ENCODE peak calls at places on chromosomes 1 and 21, in six cellular contexts. One of them, this sample, is unnamed.

GRCh38 chr1:41626616-41627375 is 142.3 kb upstream of the EDN2 start:
- DNase-seq in fibroblast of pulmonary artery: no peak
- DNase-seq in breast epithelium: no peak
- DNase-seq in bronchial epithelial cell: peak
- DNase-seq in fibroblast of mammary gland: peak
- DNase-seq in neural progenitor cell: no peak
- DNase-seq in this sample: no peak

GRCh38 chr1:180892675-180893074 is 20.0 kb upstream of the KIAA1614 start:
- DNase-seq in fibroblast of pulmonary artery: no peak
- DNase-seq in breast epithelium: no peak
- DNase-seq in bronchial epithelial cell: no peak
- DNase-seq in fibroblast of mammary gland: no peak
- DNase-seq in neural progenitor cell: no peak
- DNase-seq in this sample: no peak

GRCh38 chr1:7474786-7475502 is 296.2 kb upstream of the VAMP3 start:
- DNase-seq in fibroblast of pulmonary artery: no peak
- DNase-seq in breast epithelium: no peak
- DNase-seq in bronchial epithelial cell: no peak
- DNase-seq in fibroblast of mammary gland: no peak
- DNase-seq in neural progenitor cell: peak
- DNase-seq in this sample: no peak

GRCh38 chr1:27970401-27970800 is 10.6 kb downstream of the XKR8 start:
- DNase-seq in fibroblast of pulmonary artery: peak
- DNase-seq in breast epithelium: no peak
- DNase-seq in bronchial epithelial cell: no peak
- DNase-seq in fibroblast of mammary gland: peak
- DNase-seq in neural progenitor cell: no peak
- DNase-seq in this sample: no peak

GRCh38 chr1:15975805-15976680 is at the start of gene ZBTB17:
- DNase-seq in fibroblast of pulmonary artery: peak
- DNase-seq in breast epithelium: peak
- DNase-seq in bronchial epithelial cell: peak
- DNase-seq in fibroblast of mammary gland: peak
- DNase-seq in neural progenitor cell: peak
- DNase-seq in this sample: peak

GRCh38 chr1:207805841-207806421 is 54.1 kb downstream of the CD46 start:
- DNase-seq in fibroblast of pulmonary artery: peak
- DNase-seq in breast epithelium: no peak
- DNase-seq in bronchial epithelial cell: peak
- DNase-seq in fibroblast of mammary gland: peak
- DNase-seq in neural progenitor cell: no peak
- DNase-seq in this sample: no peak

GRCh38 chr21:32934829-32935228 is 90.9 kb upstream of the OLIG2 start:
- DNase-seq in fibroblast of pulmonary artery: no peak
- DNase-seq in breast epithelium: no peak
- DNase-seq in bronchial epithelial cell: no peak
- DNase-seq in fibroblast of mammary gland: no peak
- DNase-seq in neural progenitor cell: no peak
- DNase-seq in this sample: no peak

GRCh38 chr1:209427277-209427676 is 156.2 kb upstream of the CAMK1G start:
- DNase-seq in fibroblast of pulmonary artery: no peak
- DNase-seq in breast epithelium: no peak
- DNase-seq in bronchial epithelial cell: peak
- DNase-seq in fibroblast of mammary gland: no peak
- DNase-seq in neural progenitor cell: no peak
- DNase-seq in this sample: no peak

GRCh38 chr1:24427469-24427862 is 11.9 kb downstream of the NIPAL3 start:
- DNase-seq in fibroblast of pulmonary artery: no peak
- DNase-seq in breast epithelium: no peak
- DNase-seq in bronchial epithelial cell: no peak
- DNase-seq in fibroblast of mammary gland: no peak
- DNase-seq in neural progenitor cell: no peak
- DNase-seq in this sample: no peak

GRCh38 chr1:2494323-2494693 is 18.2 kb downstream of the PLCH2 start:
- DNase-seq in fibroblast of pulmonary artery: peak
- DNase-seq in breast epithelium: no peak
- DNase-seq in bronchial epithelial cell: peak
- DNase-seq in fibroblast of mammary gland: peak
- DNase-seq in neural progenitor cell: no peak
- DNase-seq in this sample: no peak

GRCh38 chr1:101233495-101233894 is 3.3 kb upstream of the S1PR1 start:
- DNase-seq in fibroblast of pulmonary artery: peak
- DNase-seq in breast epithelium: no peak
- DNase-seq in bronchial epithelial cell: no peak
- DNase-seq in fibroblast of mammary gland: no peak
- DNase-seq in neural progenitor cell: no peak
- DNase-seq in this sample: no peak

GRCh38 chr1:188723332-188724020 is 1754.2 kb downstream of the BRINP3 start:
- DNase-seq in fibroblast of pulmonary artery: no peak
- DNase-seq in breast epithelium: no peak
- DNase-seq in bronchial epithelial cell: no peak
- DNase-seq in fibroblast of mammary gland: no peak
- DNase-seq in neural progenitor cell: no peak
- DNase-seq in this sample: no peak

GRCh38 chr1:30035522-30036228 is 687.7 kb downstream of the MATN1 start:
- DNase-seq in fibroblast of pulmonary artery: no peak
- DNase-seq in breast epithelium: no peak
- DNase-seq in bronchial epithelial cell: no peak
- DNase-seq in fibroblast of mammary gland: no peak
- DNase-seq in neural progenitor cell: no peak
- DNase-seq in this sample: no peak

GRCh38 chr1:204130178-204130577 is 21.7 kb downstream of the ETNK2 start:
- DNase-seq in fibroblast of pulmonary artery: no peak
- DNase-seq in breast epithelium: no peak
- DNase-seq in bronchial epithelial cell: no peak
- DNase-seq in fibroblast of mammary gland: no peak
- DNase-seq in neural progenitor cell: no peak
- DNase-seq in this sample: no peak

GRCh38 chr1:221664253-221664652 is 77.6 kb downstream of the DUSP10 start:
- DNase-seq in fibroblast of pulmonary artery: no peak
- DNase-seq in breast epithelium: no peak
- DNase-seq in bronchial epithelial cell: peak
- DNase-seq in fibroblast of mammary gland: no peak
- DNase-seq in neural progenitor cell: peak
- DNase-seq in this sample: no peak

GRCh38 chr1:31390071-31390470 is 17.2 kb upstream of the FABP3 start:
- DNase-seq in fibroblast of pulmonary artery: no peak
- DNase-seq in breast epithelium: peak
- DNase-seq in bronchial epithelial cell: peak
- DNase-seq in fibroblast of mammary gland: no peak
- DNase-seq in neural progenitor cell: no peak
- DNase-seq in this sample: no peak

GRCh38 chr1:151282883-151283725 is 1.0 kb downstream of the ZNF687 start:
- DNase-seq in fibroblast of pulmonary artery: no peak
- DNase-seq in breast epithelium: no peak
- DNase-seq in bronchial epithelial cell: no peak
- DNase-seq in fibroblast of mammary gland: no peak
- DNase-seq in neural progenitor cell: peak
- DNase-seq in this sample: no peak

GRCh38 chr1:16020325-16020724 is 1.5 kb upstream of the CLCNKA start:
- DNase-seq in fibroblast of pulmonary artery: no peak
- DNase-seq in breast epithelium: no peak
- DNase-seq in bronchial epithelial cell: no peak
- DNase-seq in fibroblast of mammary gland: no peak
- DNase-seq in neural progenitor cell: no peak
- DNase-seq in this sample: no peak

GRCh38 chr1:226046240-226046639 is 16.3 kb upstream of the H3-3A start:
- DNase-seq in fibroblast of pulmonary artery: peak
- DNase-seq in breast epithelium: no peak
- DNase-seq in bronchial epithelial cell: peak
- DNase-seq in fibroblast of mammary gland: peak
- DNase-seq in neural progenitor cell: no peak
- DNase-seq in this sample: no peak

GRCh38 chr21:28795251-28795650 is 197.4 kb downstream of the LTN1 start:
- DNase-seq in fibroblast of pulmonary artery: no peak
- DNase-seq in breast epithelium: no peak
- DNase-seq in bronchial epithelial cell: no peak
- DNase-seq in fibroblast of mammary gland: no peak
- DNase-seq in neural progenitor cell: no peak
- DNase-seq in this sample: no peak

GRCh38 chr21:28794341-28794970 is 198.2 kb downstream of the LTN1 start:
- DNase-seq in fibroblast of pulmonary artery: peak
- DNase-seq in breast epithelium: no peak
- DNase-seq in bronchial epithelial cell: no peak
- DNase-seq in fibroblast of mammary gland: no peak
- DNase-seq in neural progenitor cell: no peak
- DNase-seq in this sample: no peak

GRCh38 chr21:28791595-28792282 is 200.9 kb downstream of the LTN1 start:
- DNase-seq in fibroblast of pulmonary artery: no peak
- DNase-seq in breast epithelium: no peak
- DNase-seq in bronchial epithelial cell: no peak
- DNase-seq in fibroblast of mammary gland: no peak
- DNase-seq in neural progenitor cell: no peak
- DNase-seq in this sample: no peak

GRCh38 chr21:28790335-28790734 is 202.3 kb downstream of the LTN1 start:
- DNase-seq in fibroblast of pulmonary artery: no peak
- DNase-seq in breast epithelium: no peak
- DNase-seq in bronchial epithelial cell: no peak
- DNase-seq in fibroblast of mammary gland: no peak
- DNase-seq in neural progenitor cell: peak
- DNase-seq in this sample: no peak

GRCh38 chr21:28793043-28793442 is 199.6 kb downstream of the LTN1 start:
- DNase-seq in fibroblast of pulmonary artery: peak
- DNase-seq in breast epithelium: no peak
- DNase-seq in bronchial epithelial cell: peak
- DNase-seq in fibroblast of mammary gland: peak
- DNase-seq in neural progenitor cell: peak
- DNase-seq in this sample: no peak
- TF ChIP-seq CTCF in fibroblast of pulmonary artery: peak
- TF ChIP-seq CTCF in breast epithelium: no peak
- TF ChIP-seq CTCF in bronchial epithelial cell: peak
- TF ChIP-seq CTCF in fibroblast of mammary gland: peak
- TF ChIP-seq CTCF in neural progenitor cell: peak
- TF ChIP-seq CTCF in this sample: no peak

GRCh38 chr1:157124855-157125254 is 13.3 kb downstream of the ETV3 start:
- DNase-seq in fibroblast of pulmonary artery: no peak
- DNase-seq in breast epithelium: no peak
- DNase-seq in bronchial epithelial cell: no peak
- DNase-seq in fibroblast of mammary gland: no peak
- DNase-seq in neural progenitor cell: no peak
- DNase-seq in this sample: no peak
- TF ChIP-seq CTCF in fibroblast of pulmonary artery: peak
- TF ChIP-seq CTCF in breast epithelium: no peak
- TF ChIP-seq CTCF in bronchial epithelial cell: peak
- TF ChIP-seq CTCF in fibroblast of mammary gland: no peak
- TF ChIP-seq CTCF in neural progenitor cell: no peak
- TF ChIP-seq CTCF in this sample: no peak

GRCh38 chr21:8989261-8989882 is 1532.0 kb upstream of the TPTE start:
- DNase-seq in fibroblast of pulmonary artery: no peak
- DNase-seq in breast epithelium: no peak
- DNase-seq in bronchial epithelial cell: peak
- DNase-seq in fibroblast of mammary gland: no peak
- DNase-seq in neural progenitor cell: no peak
- DNase-seq in this sample: no peak

GRCh38 chr21:8990326-8991087 is 1530.9 kb upstream of the TPTE start:
- DNase-seq in fibroblast of pulmonary artery: no peak
- DNase-seq in breast epithelium: no peak
- DNase-seq in bronchial epithelial cell: peak
- DNase-seq in fibroblast of mammary gland: no peak
- DNase-seq in neural progenitor cell: no peak
- DNase-seq in this sample: no peak

GRCh38 chr21:8988696-8989095 is 1532.7 kb upstream of the TPTE start:
- DNase-seq in fibroblast of pulmonary artery: no peak
- DNase-seq in breast epithelium: no peak
- DNase-seq in bronchial epithelial cell: peak
- DNase-seq in fibroblast of mammary gland: no peak
- DNase-seq in neural progenitor cell: no peak
- DNase-seq in this sample: no peak

GRCh38 chr21:8991088-8991907 is 1530.1 kb upstream of the TPTE start:
- DNase-seq in fibroblast of pulmonary artery: no peak
- DNase-seq in breast epithelium: no peak
- DNase-seq in bronchial epithelial cell: peak
- DNase-seq in fibroblast of mammary gland: no peak
- DNase-seq in neural progenitor cell: no peak
- DNase-seq in this sample: no peak

GRCh38 chr21:8989883-8990325 is 1531.5 kb upstream of the TPTE start:
- DNase-seq in fibroblast of pulmonary artery: no peak
- DNase-seq in breast epithelium: no peak
- DNase-seq in bronchial epithelial cell: peak
- DNase-seq in fibroblast of mammary gland: no peak
- DNase-seq in neural progenitor cell: no peak
- DNase-seq in this sample: no peak
- TF ChIP-seq CTCF in fibroblast of pulmonary artery: no peak
- TF ChIP-seq CTCF in breast epithelium: no peak
- TF ChIP-seq CTCF in bronchial epithelial cell: no peak
- TF ChIP-seq CTCF in fibroblast of mammary gland: no peak
- TF ChIP-seq CTCF in neural progenitor cell: no peak
- TF ChIP-seq CTCF in this sample: no peak

DNA sequence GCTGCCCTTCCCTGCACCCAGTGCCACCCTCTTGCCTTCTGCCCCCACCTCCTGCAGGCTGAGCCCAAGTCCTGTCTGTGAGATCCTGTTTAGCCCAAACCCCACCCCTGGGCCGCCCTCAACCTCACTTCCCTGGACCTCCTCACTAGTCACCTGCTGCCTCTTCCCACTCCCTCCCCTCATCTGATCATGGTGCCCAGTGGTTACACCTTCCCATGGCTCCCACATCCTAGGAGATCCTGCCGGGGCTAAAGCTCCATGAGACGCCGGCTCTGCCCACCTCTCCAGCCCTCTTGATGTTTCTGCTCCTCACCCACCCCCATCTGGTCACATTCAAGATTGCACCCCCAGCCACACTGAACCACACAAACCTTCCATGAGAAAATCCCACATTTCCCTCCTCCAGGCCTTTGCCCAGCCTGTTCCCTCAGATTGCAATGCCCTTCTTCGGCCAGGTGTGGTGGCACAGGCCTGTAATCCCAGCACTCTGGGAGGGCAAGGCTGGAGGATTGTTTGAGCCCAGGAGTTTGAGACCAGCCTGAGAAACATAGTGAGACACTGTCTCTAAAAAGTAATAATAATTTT is 17.0 kb downstream of the TTC39A start:
- DNase-seq in fibroblast of pulmonary artery: no peak
- DNase-seq in breast epithelium: no peak
- DNase-seq in bronchial epithelial cell: no peak
- DNase-seq in fibroblast of mammary gland: peak
- DNase-seq in neural progenitor cell: peak
- DNase-seq in this sample: no peak
- TF ChIP-seq CTCF in fibroblast of pulmonary artery: peak
- TF ChIP-seq CTCF in breast epithelium: peak
- TF ChIP-seq CTCF in bronchial epithelial cell: peak
- TF ChIP-seq CTCF in fibroblast of mammary gland: no peak
- TF ChIP-seq CTCF in neural progenitor cell: peak
- TF ChIP-seq CTCF in this sample: no peak

DNA sequence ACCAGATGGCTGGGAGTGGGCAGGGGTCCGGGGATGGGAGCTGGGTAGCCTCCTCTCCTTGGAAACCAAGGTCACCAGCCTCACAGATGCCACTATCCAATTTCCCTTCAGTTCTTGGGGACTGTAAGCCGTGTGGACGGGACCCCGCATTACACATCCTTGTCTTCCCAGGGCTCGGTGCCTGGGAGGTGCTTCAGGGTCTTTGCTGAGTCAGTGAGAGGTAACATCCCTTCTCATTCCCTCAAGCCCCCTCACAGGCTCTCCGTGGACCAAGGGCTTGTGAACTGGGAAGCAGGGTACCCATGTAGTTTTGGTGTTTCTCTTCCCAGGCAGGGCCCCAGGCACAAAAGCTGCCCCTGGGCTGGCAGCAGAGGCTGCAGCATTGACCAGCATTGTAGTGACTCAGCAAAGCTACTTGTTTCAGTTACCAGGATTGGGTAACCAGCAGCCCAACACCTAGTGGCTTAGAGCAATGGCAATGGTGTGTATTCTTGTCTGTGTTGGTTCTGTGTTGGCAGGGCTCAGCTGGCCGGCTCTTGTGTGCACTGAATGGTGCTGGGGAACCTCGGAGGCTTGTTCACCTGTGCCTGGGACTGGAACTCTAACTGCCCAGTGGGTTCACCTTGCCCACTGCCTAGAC is 24.6 kb upstream of the PCBP3 start:
- DNase-seq in fibroblast of pulmonary artery: peak
- DNase-seq in breast epithelium: peak
- DNase-seq in bronchial epithelial cell: no peak
- DNase-seq in fibroblast of mammary gland: peak
- DNase-seq in neural progenitor cell: no peak
- DNase-seq in this sample: peak
- TF ChIP-seq CTCF in fibroblast of pulmonary artery: no peak
- TF ChIP-seq CTCF in breast epithelium: no peak
- TF ChIP-seq CTCF in bronchial epithelial cell: no peak
- TF ChIP-seq CTCF in fibroblast of mammary gland: no peak
- TF ChIP-seq CTCF in neural progenitor cell: no peak
- TF ChIP-seq CTCF in this sample: no peak

This sample was measured in omental fat pad.